ENCODE peak calls at places on chromosomes 7 and 10, in ten cellular contexts. F is germinal center; U is activated CD4-positive, alpha-beta T cell treated with anti-CD3 and anti-CD28 coated beads, Interleukin-2, amount 50 U/mL, for 1 hour; S is left lung; D is activated CD4-positive, CD25-positive, alpha-beta regulatory T cell; J is Panc1; M is EL; P is ovary; R is stomach; Z is mammary epithelial cell. H is an unnamed sample.

GRCh38 chr10:11535376-11535959 is 76.0 kb downstream of the USP6NL start:
- DNase-seq in S (no peak), F (peak), P (no peak), M (no peak), D (no peak), Z (no peak), U (no peak), R (no peak), J (no peak), H (no peak)

GRCh38 chr7:155782466-155782865 is 29.8 kb downstream of the SHH start:
- DNase-seq in F (no peak), U (no peak), S (no peak), D (no peak), Z (no peak), P (no peak), M (no peak), J (no peak), R (no peak), H (no peak)

GRCh38 chr7:46486264-46487206 is 565.5 kb upstream of the IGFBP3 start:
- DNase-seq in S (no peak), R (no peak), F (no peak), P (no peak), U (no peak), M (peak), J (peak), D (no peak), Z (peak), H (peak)

GRCh38 chr7:113774182-113774807 is 144.5 kb downstream of the PPP1R3A start:
- DNase-seq in R (no peak), D (no peak), F (peak), J (peak), U (no peak), M (peak), S (no peak), P (no peak), Z (peak), H (peak)

GRCh38 chr10:29956335-29956924 is 103.0 kb downstream of the JCAD start:
- DNase-seq in D (no peak), J (no peak), M (no peak), Z (no peak), S (no peak), F (no peak), R (no peak), P (no peak), U (no peak), H (no peak)

GRCh38 chr10:127195041-127195506 is 1.3 kb downstream of the INSYN2A start:
- DNase-seq in M (peak), U (no peak), F (no peak), Z (no peak), R (no peak), P (no peak), J (no peak), S (no peak), D (no peak), H (peak)

GRCh38 chr7:15457959-15458955 is 103.6 kb downstream of the AGMO start:
- DNase-seq in M (peak), J (no peak), Z (no peak), R (no peak), S (no peak), F (no peak), U (no peak), P (no peak), D (no peak), H (no peak)

GRCh38 chr7:33334349-33334748 is 205.0 kb downstream of the BBS9 start:
- DNase-seq in P (no peak), F (no peak), S (no peak), D (no peak), M (peak), R (no peak), U (no peak), J (no peak), Z (peak), H (peak)

GRCh38 chr7:55020481-55020871 is 1.7 kb downstream of the EGFR start:
- DNase-seq in P (peak), U (no peak), S (peak), Z (peak), J (no peak), F (no peak), D (no peak), R (no peak), M (peak), H (peak)

GRCh38 chr7:151926336-151926712 is 29.9 kb upstream of the GALNTL5 start:
- DNase-seq in S (no peak), D (no peak), Z (no peak), J (no peak), F (no peak), U (no peak), M (no peak), P (no peak), R (no peak), H (no peak)

GRCh38 chr7:75968012-75968411 is 26.4 kb downstream of the TMEM120A start:
- DNase-seq in Z (no peak), R (no peak), M (no peak), D (no peak), F (no peak), J (no peak), U (no peak), S (no peak), P (peak), H (no peak)

GRCh38 chr10:132350946-132351345 is 19.0 kb downstream of the LRRC27 start:
- DNase-seq in J (no peak), P (no peak), D (no peak), S (no peak), R (no peak), Z (no peak), F (no peak), U (no peak), M (no peak), H (no peak)

GRCh38 chr7:100072462-100072861 is 9.1 kb downstream of the ZNF3 start:
- DNase-seq in Z (no peak), M (no peak), J (no peak), S (no peak), R (no peak), D (no peak), U (no peak), P (no peak), F (no peak), H (no peak)

GRCh38 chr7:36784991-36785940 is 61.0 kb upstream of the AOAH start:
- DNase-seq in F (peak), J (no peak), U (peak), R (peak), Z (peak), D (no peak), P (no peak), S (no peak), M (no peak), H (peak)

GRCh38 chr10:24820616-24821015 is 96.9 kb upstream of the ARHGAP21 start:
- DNase-seq in U (no peak), R (peak), F (no peak), M (peak), J (no peak), S (no peak), P (no peak), Z (peak), D (no peak), H (peak)

GRCh38 chr10:31322647-31323046 is 3.6 kb downstream of the ZEB1 start:
- DNase-seq in D (no peak), M (no peak), Z (no peak), U (no peak), R (no peak), P (no peak), S (no peak), F (no peak), J (no peak), H (no peak)

GRCh38 chr7:71343039-71343438 is 211.1 kb downstream of the GALNT17 start:
- DNase-seq in M (no peak), Z (no peak), U (no peak), P (no peak), J (no peak), R (no peak), S (no peak), D (no peak), F (no peak), H (no peak)

GRCh38 chr7:84207025-84207424 is 12.4 kb upstream of the SEMA3A start:
- DNase-seq in J (no peak), R (no peak), U (no peak), M (no peak), P (no peak), D (no peak), S (no peak), F (no peak), Z (no peak), H (peak)

GRCh38 chr7:29084832-29085231 is 61.5 kb downstream of the CPVL start:
- DNase-seq in F (no peak), M (no peak), Z (no peak), J (no peak), U (no peak), D (no peak), P (no peak), S (no peak), R (no peak), H (no peak)

H was measured in epithelial cell of esophagus.